ENCODE peak calls at places on chromosomes 2 and 18, in four cellular contexts. K is WERI-Rb-1, Q is OCI-LY7, U is kidney epithelial cell. W is an unnamed sample.

GRCh38 chr2:138329591-138329990 is 172.0 kb upstream of the SPOPL start:
- DNase-seq in K (no peak), Q (no peak), U (no peak), W (peak; percentile 1)

GRCh38 chr2:201797175-201797840 is 9.0 kb upstream of the CDK15 start:
- DNase-seq in K (no peak), Q (no peak), U (peak; percentile 66), W (peak; percentile 74)

GRCh38 chr2:71748227-71748626 is 294.9 kb downstream of the DYSF start:
- DNase-seq in K (no peak), Q (no peak), U (no peak), W (peak; percentile 30)

GRCh38 chr2:38601463-38602135 is 1.1 kb downstream of the HNRNPLL start:
- DNase-seq in K (no peak), Q (peak; percentile 15), U (no peak), W (peak; percentile 20)

GRCh38 chr2:207504513-207505171 is 25.1 kb upstream of the CREB1 start:
- DNase-seq in K (peak; percentile 55), Q (no peak), U (peak; percentile 38), W (no peak)

GRCh38 chr2:86006524-86006923 is 99.2 kb downstream of the POLR1A start:
- DNase-seq in K (no peak), Q (no peak), U (no peak), W (no peak)

GRCh38 chr2:102094917-102095316 is 47.6 kb upstream of the IL1R1 start:
- DNase-seq in K (no peak), Q (no peak), U (no peak), W (peak; percentile 74)

GRCh38 chr2:177078843-177079242 is 133.8 kb upstream of the HNRNPA3 start:
- DNase-seq in K (no peak), Q (no peak), U (no peak), W (no peak)

GRCh38 chr2:70084973-70085710 is 2.1 kb upstream of the PCBP1 start:
- DNase-seq in K (peak; percentile 85), Q (peak; percentile 83), U (no peak), W (no peak)

GRCh38 chr18:36828157-36828629 is 609 bp downstream of the TPGS2 start:
- DNase-seq in K (no peak), Q (peak; percentile 4), U (no peak), W (no peak)

GRCh38 chr2:235092433-235092832 is 140.6 kb downstream of the SH3BP4 start:
- DNase-seq in K (no peak), Q (no peak), U (no peak), W (no peak)
- H3K4me3 ChIP-seq in K (no peak overlapping the region), Q (no peak overlapping the region), U (no peak overlapping the region), W (no peak overlapping the region)

GRCh38 chr2:232522855-232523681 is 2.9 kb downstream of the PRSS56 start:
- DNase-seq in K (no peak), Q (no peak), U (no peak), W (no peak)

GRCh38 chr2:232522014-232522854 is 2.0 kb downstream of the PRSS56 start:
- DNase-seq in K (peak; percentile 50), Q (peak; percentile 50), U (no peak), W (no peak)

GRCh38 chr2:232525199-232525598 is 761 bp upstream of the CHRND start:
- DNase-seq in K (no peak), Q (no peak), U (no peak), W (no peak)

GRCh38 chr2:232524771-232525170 is 1.2 kb upstream of the CHRND start:
- DNase-seq in K (no peak), Q (no peak), U (no peak), W (no peak)

GRCh38 chr2:232523682-232524597 is 2.0 kb upstream of the CHRND start:
- DNase-seq in K (peak; percentile 82), Q (peak; percentile 57), U (no peak), W (no peak)
- TF ChIP-seq CTCF in K (peak; percentile 76), Q (peak; percentile 72), U (peak; percentile 38), W (peak; percentile 36)

GRCh38 chr2:240818293-240818542 is 1.8 kb downstream of the KIF1A start:
- DNase-seq in K (no peak), Q (no peak), U (no peak), W (no peak)
- H3K4me3 ChIP-seq in K (peak overlapping the region; percentile 73), Q (no peak overlapping the region), U (peak overlapping the region; percentile 45), W (no peak overlapping the region)

DNA sequence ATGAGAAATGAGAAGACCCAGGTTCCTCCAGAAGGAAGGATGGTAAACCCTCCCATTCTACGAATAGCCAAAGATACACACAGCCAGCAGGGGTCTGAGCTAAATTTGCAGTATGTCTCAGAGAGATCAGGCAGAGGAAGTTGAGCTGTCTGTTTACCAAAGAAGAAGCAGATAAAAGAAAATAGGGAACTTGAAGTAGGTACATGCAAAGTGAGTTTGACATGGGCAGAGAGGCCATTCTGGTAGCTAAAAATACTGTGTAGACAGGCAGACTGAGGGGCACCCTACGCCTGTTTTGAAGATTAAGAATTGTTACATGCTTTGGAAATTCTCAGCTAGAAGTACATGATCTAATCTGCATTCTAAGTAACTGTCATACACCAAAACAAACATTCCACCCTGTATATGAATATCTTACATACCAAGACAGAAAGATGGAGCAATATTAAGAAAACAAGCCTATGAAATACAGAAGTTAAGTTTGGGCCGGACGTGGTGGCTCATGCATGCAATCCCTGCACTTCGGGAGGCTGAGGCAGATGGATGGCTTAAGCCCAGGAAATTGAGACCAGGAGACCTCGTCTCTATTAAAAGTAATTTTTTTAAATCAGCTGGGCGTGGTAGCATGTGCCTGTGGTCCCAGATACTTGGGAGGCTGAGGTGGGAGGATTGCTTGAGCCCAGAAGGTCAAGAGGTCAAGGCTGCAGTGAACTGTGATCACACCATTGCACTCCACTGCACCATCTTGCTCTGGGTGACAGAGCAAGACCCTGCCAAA is 157.9 kb downstream of the ANKRD44 start:
- DNase-seq in K (no peak), Q (peak; percentile 94), U (no peak), W (no peak)
- TF ChIP-seq CTCF in K (no peak), Q (peak; percentile 64), U (no peak), W (no peak)

GRCh38 chr18:421236-422155 is 79.0 kb downstream of the COLEC12 start:
- DNase-seq in K (no peak), Q (no peak), U (no peak), W (no peak)
- H3K4me3 ChIP-seq in K (no peak overlapping the region), Q (no peak overlapping the region), U (no peak overlapping the region), W (no peak overlapping the region)

GRCh38 chr2:222037211-222037610 is 261.6 kb downstream of the PAX3 start:
- DNase-seq in K (no peak), Q (no peak), U (no peak), W (no peak)

GRCh38 chr2:222039821-222040220 is 259.0 kb downstream of the PAX3 start:
- DNase-seq in K (no peak), Q (no peak), U (no peak), W (no peak)

GRCh38 chr2:222034058-222034457 is 264.7 kb downstream of the PAX3 start:
- DNase-seq in K (no peak), Q (no peak), U (no peak), W (no peak)

GRCh38 chr2:222040333-222040732 is 258.5 kb downstream of the PAX3 start:
- DNase-seq in K (no peak), Q (no peak), U (no peak), W (no peak)

GRCh38 chr2:222038086-222038802 is 260.6 kb downstream of the PAX3 start:
- DNase-seq in K (no peak), Q (no peak), U (no peak), W (no peak)
- TF ChIP-seq CTCF in K (peak; percentile 3), Q (peak; percentile 64), U (peak; percentile 57), W (peak; percentile 55)

W was measured in epithelial cell of proximal tubule.